ENCODE peak calls at places on chromosomes 5 and 9, in five cellular contexts. X is GM12892, Z is endothelial cell of umbilical vein, A is stomach, H is prostate gland. Q is an unnamed sample.

GRCh38 chr5:141874262-141874964 is 3.8 kb downstream of the PCDH1 start:
- DNase-seq in X (peak; percentile 2), Z (no peak), A (peak; percentile 72), H (no peak), Q (peak; percentile 85)

GRCh38 chr5:180212363-180213255 is 3.6 kb upstream of the RASGEF1C start:
- DNase-seq in X (no peak), Z (peak; percentile 40), A (no peak), H (peak; percentile 35), Q (no peak)

GRCh38 chr9:18371621-18372020 is 102.3 kb upstream of the ADAMTSL1 start:
- DNase-seq in X (no peak), Z (no peak), A (no peak), H (no peak), Q (no peak)

GRCh38 chr9:127897194-127897692 is 2.2 kb downstream of the ST6GALNAC6 start:
- DNase-seq in X (no peak), Z (peak; percentile 83), A (peak; percentile 80), H (no peak), Q (peak; percentile 78)

GRCh38 chr9:13412323-13412722 is 132.8 kb upstream of the MPDZ start:
- DNase-seq in X (no peak), Z (no peak), A (no peak), H (no peak), Q (no peak)

GRCh38 chr5:179608131-179608581 is 15.3 kb downstream of the HNRNPH1 start:
- DNase-seq in X (no peak), Z (no peak), A (no peak), H (no peak), Q (no peak)

GRCh38 chr5:77155179-77155839 is 55.2 kb upstream of the PDE8B start:
- DNase-seq in X (no peak), Z (no peak), A (no peak), H (no peak), Q (no peak)

GRCh38 chr5:175894805-175895204 is 23.4 kb downstream of the CPLX2 start:
- DNase-seq in X (no peak), Z (no peak), A (no peak), H (no peak), Q (no peak)

GRCh38 chr5:16886793-16887345 is 49.2 kb downstream of the MYO10 start:
- DNase-seq in X (no peak), Z (no peak), A (no peak), H (no peak), Q (no peak)

GRCh38 chr9:75967556-75967955 is 77.1 kb downstream of the PCSK5 start:
- DNase-seq in X (no peak), Z (no peak), A (no peak), H (no peak), Q (no peak)

GRCh38 chr9:94586814-94587213 is 6.8 kb downstream of the FBP2 start:
- DNase-seq in X (no peak), Z (no peak), A (no peak), H (no peak), Q (no peak)

GRCh38 chr9:124281934-124282351 is 24.2 kb downstream of the NEK6 start:
- DNase-seq in X (no peak), Z (peak; percentile 58), A (peak; percentile 51), H (no peak), Q (no peak)

GRCh38 chr5:42591026-42591425 is 165.6 kb upstream of the CCDC152 start:
- DNase-seq in X (no peak), Z (no peak), A (no peak), H (no peak), Q (no peak)

GRCh38 chr5:114390431-114390830 is 28.6 kb downstream of the KCNN2 start:
- DNase-seq in X (no peak), Z (no peak), A (no peak), H (no peak), Q (no peak)

GRCh38 chr9:93090091-93090655 is 5.8 kb upstream of the CARD19 start:
- DNase-seq in X (no peak), Z (no peak), A (no peak), H (no peak), Q (peak; percentile 50)

GRCh38 chr5:107705390-107706014 is 34.8 kb upstream of the EFNA5 start:
- DNase-seq in X (no peak), Z (peak; percentile 52), A (no peak), H (no peak), Q (no peak)

GRCh38 chr9:86519216-86519615 is 165.0 kb upstream of the TUT7 start:
- DNase-seq in X (no peak), Z (no peak), A (no peak), H (no peak), Q (no peak)

GRCh38 chr5:10581867-10582511 is 18.1 kb downstream of the ANKRD33B start:
- DNase-seq in X (no peak), Z (no peak), A (no peak), H (no peak), Q (no peak)

GRCh38 chr5:143605403-143606005 is 202.0 kb upstream of the NR3C1 start:
- DNase-seq in X (no peak), Z (no peak), A (no peak), H (no peak), Q (no peak)

GRCh38 chr5:86909896-86910295 is 292.2 kb downstream of the COX7C start:
- DNase-seq in X (no peak), Z (no peak), A (no peak), H (no peak), Q (no peak)

GRCh38 chr5:124718376-124718775 is 28.1 kb downstream of the ZNF608 start:
- DNase-seq in X (no peak), Z (peak; percentile 51), A (no peak), H (no peak), Q (no peak)

GRCh38 chr5:66242050-66242449 is 98.0 kb downstream of the SREK1 start:
- DNase-seq in X (no peak), Z (no peak), A (no peak), H (no peak), Q (no peak)

GRCh38 chr5:175246242-175246891 is 197.6 kb downstream of the DRD1 start:
- DNase-seq in X (no peak), Z (no peak), A (no peak), H (no peak), Q (no peak)

GRCh38 chr5:73030995-73031394 is 75.2 kb downstream of the FCHO2 start:
- DNase-seq in X (no peak), Z (peak; percentile 72), A (no peak), H (no peak), Q (no peak)
- TF ChIP-seq POLR2AphosphoS5 in X (no peak), Z (no peak), A (no peak), H (no peak), Q (no peak)

GRCh38 chr9:112792670-112793069 is 42.1 kb downstream of the SNX30 start:
- DNase-seq in X (no peak), Z (no peak), A (no peak), H (no peak), Q (no peak)

GRCh38 chr9:112786834-112787520 is 36.4 kb downstream of the SNX30 start:
- DNase-seq in X (no peak), Z (no peak), A (no peak), H (no peak), Q (no peak)

GRCh38 chr9:112787942-112788341 is 37.4 kb downstream of the SNX30 start:
- DNase-seq in X (no peak), Z (no peak), A (no peak), H (no peak), Q (no peak)

GRCh38 chr9:112790231-112790774 is 39.7 kb downstream of the SNX30 start:
- DNase-seq in X (no peak), Z (no peak), A (no peak), H (no peak), Q (no peak)

DNA sequence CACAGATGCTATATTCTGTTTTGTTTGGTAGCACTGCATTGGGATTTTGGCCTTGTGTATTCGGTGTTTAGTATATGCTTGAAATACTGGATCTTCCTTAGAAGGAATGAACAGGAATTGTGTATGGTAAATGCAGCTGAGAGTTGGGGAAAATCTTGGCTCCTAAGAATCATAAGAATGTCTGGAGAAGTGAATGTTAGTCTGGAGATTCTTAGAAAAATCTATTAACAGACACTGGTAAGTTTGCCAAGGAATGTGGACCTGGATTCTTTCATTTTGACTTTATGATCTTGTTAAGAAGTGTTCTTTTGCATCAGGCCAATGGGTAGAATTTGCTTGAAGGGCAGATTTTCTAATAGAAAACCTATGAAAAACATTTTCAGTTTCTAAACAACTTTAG is 38.9 kb downstream of the SNX30 start:
- DNase-seq in X (no peak), Z (no peak), A (no peak), H (no peak), Q (no peak)
- TF ChIP-seq POLR2AphosphoS5 in X (no peak), Z (no peak), A (no peak), H (no peak), Q (no peak)

DNA sequence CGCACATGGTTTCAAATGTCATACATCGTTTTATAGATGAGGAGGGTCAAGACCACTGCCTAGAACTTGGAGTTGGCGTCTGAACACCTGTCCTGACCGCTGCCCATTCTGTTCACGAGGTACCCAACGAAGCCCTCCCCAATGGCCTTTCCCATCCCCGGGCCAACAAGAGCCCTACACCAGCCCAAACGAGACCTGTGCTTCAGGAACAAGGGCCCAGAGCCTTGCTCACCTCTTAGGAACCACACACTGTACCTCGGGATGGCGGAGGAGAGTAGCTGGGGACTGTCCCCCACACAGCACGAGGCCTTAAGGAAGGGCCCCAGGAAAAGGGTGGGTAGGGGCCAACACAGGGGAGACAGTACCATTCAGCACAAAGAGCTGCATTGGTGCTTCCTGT is 3.0 kb downstream of the SURF6 start:
- DNase-seq in X (no peak), Z (no peak), A (no peak), H (no peak), Q (no peak)
- TF ChIP-seq POLR2AphosphoS5 in X (no peak), Z (no peak), A (no peak), H (no peak), Q (no peak)

DNA sequence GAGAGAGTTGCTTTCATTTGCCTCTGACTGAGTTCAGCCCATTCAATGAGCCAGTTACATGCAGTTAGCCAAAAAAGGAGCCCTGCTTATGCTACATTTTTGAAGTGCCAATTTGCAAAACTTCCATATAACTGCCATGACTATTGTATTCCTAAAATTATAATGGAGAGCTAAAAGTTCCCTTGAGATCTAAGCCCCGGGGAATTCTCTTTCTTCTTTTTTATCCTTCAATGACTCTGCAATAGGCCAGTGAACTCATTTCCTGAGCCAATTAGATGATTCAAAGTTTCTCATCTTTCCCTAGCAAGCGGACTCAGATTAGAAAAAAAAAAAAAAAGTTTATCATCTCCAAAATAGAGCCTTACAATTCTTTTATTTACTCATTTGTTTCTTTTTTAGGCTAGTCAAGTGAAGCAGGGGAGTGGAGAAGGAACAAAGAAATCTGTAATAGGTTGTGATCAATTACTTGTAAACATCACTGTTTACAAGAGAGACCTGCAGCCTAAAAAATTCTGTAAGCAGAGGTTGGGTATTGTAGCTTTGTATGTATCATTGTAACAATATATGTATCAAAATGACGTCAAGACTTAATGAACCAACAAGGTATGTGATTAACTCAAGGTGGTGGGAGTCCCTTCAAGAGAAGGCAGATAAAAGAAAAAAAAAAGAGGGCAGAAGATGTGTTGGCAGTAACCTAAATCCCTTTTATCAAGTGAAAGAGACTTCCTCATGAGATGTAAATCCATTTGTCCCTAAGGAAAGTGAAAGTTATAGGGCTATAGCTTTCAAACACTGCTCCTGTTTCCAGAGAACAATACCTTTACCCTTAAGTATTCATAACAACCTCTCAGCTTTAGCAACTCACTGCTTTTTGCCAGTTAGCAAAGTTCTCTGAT is 48.7 kb upstream of the HOMER1 start:
- DNase-seq in X (no peak), Z (no peak), A (no peak), H (no peak), Q (no peak)
- TF ChIP-seq POLR2AphosphoS5 in X (no peak), Z (no peak), A (no peak), H (no peak), Q (no peak)

GRCh38 chr9:69351227-69351626 is 26.2 kb downstream of the ENTREP1 start:
- DNase-seq in X (no peak), Z (no peak), A (no peak), H (no peak), Q (no peak)
- TF ChIP-seq POLR2AphosphoS5 in X (no peak), Z (no peak), A (no peak), H (no peak), Q (no peak)

Q was measured in breast epithelium.